ENCODE peak calls at places on chromosomes 6 and 20, in ten cellular contexts. R is B cell, M is HCT116, K is A549, B is retinal pigment epithelial cell, N is kidney, L is WTC11, Q is esophagus muscularis mucosa, U is colonic mucosa, X is endothelial cell. D is an unnamed sample.

GRCh38 chr6:103675807-103676406 is 1183.8 kb downstream of the HACE1 start:
- DNase-seq in K (no peak), N (no peak), M (no peak), X (no peak), L (no peak), B (no peak), R (no peak), Q (no peak), U (no peak), D (no peak)

GRCh38 chr6:39812853-39813533 is 20.8 kb downstream of the DAAM2 start:
- DNase-seq in M (no peak), K (no peak), N (no peak), R (no peak), U (no peak), B (no peak), L (no peak), X (no peak), Q (no peak), D (no peak)

GRCh38 chr6:118709859-118710350 is 58.5 kb upstream of the CEP85L start:
- DNase-seq in X (peak), Q (no peak), B (no peak), R (peak), M (no peak), K (peak), U (peak), N (no peak), L (no peak), D (peak)

GRCh38 chr6:44966449-44967091 is 361.6 kb upstream of the RUNX2 start:
- DNase-seq in B (peak), N (no peak), U (no peak), R (no peak), L (no peak), Q (no peak), M (peak), X (no peak), K (peak), D (no peak)

GRCh38 chr6:2028457-2029038 is 216.9 kb downstream of the GMDS start:
- DNase-seq in N (no peak), Q (no peak), B (no peak), L (no peak), K (peak), R (peak), X (no peak), U (no peak), M (no peak), D (peak)

GRCh38 chr6:95145457-95145856 is 431.9 kb upstream of the MANEA start:
- DNase-seq in M (no peak), X (no peak), B (no peak), U (no peak), Q (no peak), K (no peak), N (no peak), L (no peak), R (no peak), D (no peak)

GRCh38 chr6:166757226-166758135 is 130.4 kb upstream of the RPS6KA2 start:
- DNase-seq in X (no peak), Q (no peak), U (no peak), K (no peak), R (no peak), L (no peak), B (no peak), M (no peak), N (no peak), D (no peak)

GRCh38 chr6:53230775-53231467 is 82.3 kb upstream of the GCM1 start:
- DNase-seq in U (no peak), M (no peak), L (no peak), N (no peak), X (no peak), Q (no peak), K (no peak), B (no peak), R (no peak), D (no peak)

GRCh38 chr6:39339111-39339510 is 16.6 kb upstream of the KCNK16 start:
- DNase-seq in L (no peak), M (no peak), R (no peak), U (no peak), B (no peak), Q (no peak), K (no peak), X (no peak), N (peak), D (no peak)

GRCh38 chr6:152462716-152463115 is 174.4 kb downstream of the SYNE1 start:
- DNase-seq in Q (no peak), N (no peak), X (no peak), M (no peak), K (no peak), U (no peak), L (no peak), R (no peak), B (no peak), D (no peak)

GRCh38 chr6:163780993-163781392 is 366.5 kb downstream of the QKI start:
- DNase-seq in R (no peak), Q (no peak), X (no peak), K (no peak), U (no peak), B (no peak), L (peak), N (no peak), M (no peak), D (no peak)

GRCh38 chr20:59174975-59175374 is 11.4 kb downstream of the ZNF831 start:
- DNase-seq in M (no peak), Q (no peak), X (no peak), N (no peak), K (no peak), R (no peak), B (no peak), L (no peak), U (no peak), D (no peak)

GRCh38 chr6:138659998-138660397 is 113.6 kb upstream of the CCDC28A start:
- DNase-seq in X (no peak), L (no peak), M (no peak), R (no peak), U (no peak), B (no peak), K (no peak), N (no peak), Q (no peak), D (no peak)
- TF ChIP-seq CTCF in X (no peak), L (no peak), M (no peak), R (no peak), U (no peak), B (no peak), K (no peak), N (no peak), Q (no peak), D (no peak)

DNA sequence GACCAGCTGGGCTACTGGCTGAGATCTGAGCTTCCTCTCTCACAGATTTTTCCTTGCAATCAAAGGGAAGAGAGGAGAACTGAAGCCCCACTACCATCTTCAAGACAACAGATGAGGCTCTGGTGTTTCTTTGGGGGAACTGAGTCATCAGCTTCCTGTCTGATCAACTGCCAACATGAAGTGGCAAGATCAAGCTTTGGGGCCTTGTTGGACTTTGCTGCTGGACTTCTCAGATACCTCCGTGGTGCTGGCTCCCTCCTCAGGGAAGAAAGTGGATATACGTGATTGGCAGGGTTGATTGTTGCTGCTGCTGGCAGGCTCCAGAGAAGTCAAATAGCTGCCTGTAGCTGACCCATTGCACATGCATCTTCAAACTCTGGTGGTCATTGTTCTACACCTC is 3.6 kb upstream of the TOX2 start:
- DNase-seq in L (no peak), X (no peak), M (peak), U (no peak), B (no peak), R (no peak), K (peak), N (no peak), Q (peak), D (no peak)
- TF ChIP-seq CTCF in L (no peak), X (no peak), M (peak), U (no peak), B (no peak), R (no peak), K (no peak), N (no peak), Q (no peak), D (no peak)

DNA sequence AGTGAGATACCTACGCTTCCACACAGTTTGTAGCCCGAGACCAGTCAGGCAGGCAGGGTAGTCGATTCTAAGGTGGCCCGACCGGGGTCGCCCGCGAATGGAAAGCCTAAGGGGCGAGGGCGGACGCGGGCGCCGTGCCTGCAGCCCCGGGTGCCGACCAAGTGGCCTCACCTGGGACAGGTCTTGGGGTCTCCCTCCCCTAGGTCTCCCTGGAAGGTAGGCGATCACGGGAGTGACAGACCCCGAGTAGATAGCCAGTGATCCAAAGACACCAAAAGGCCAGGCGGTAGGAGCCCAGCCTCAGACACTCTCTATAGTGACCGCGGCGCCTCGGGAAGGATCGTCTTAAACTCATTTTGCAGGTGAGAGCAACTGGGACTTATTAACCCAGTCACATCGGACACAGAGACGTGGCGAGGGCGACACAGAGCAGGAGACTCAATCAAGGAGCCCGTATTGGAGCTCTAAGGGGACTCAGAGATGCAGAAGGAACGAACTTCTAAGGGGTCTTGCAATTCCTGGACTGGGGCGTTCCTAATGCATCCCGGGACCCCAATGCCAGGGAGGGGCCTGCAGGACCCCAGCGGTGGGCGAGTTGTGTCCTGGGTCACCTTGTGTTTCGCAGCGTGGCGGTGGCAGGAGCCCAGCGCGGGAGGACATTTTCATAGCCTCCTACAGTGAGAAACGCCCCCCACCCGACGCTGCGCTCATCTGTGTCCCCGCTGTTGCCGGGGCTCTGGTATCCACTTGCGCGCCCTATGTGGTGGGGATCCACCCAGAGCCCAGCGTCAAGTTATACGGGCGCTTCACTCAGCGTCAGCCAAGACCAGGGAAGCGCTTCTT is 2.1 kb upstream of the VSX1 start:
- DNase-seq in Q (no peak), N (no peak), M (no peak), K (no peak), B (no peak), U (no peak), L (no peak), X (no peak), R (no peak), D (no peak)
- TF ChIP-seq CTCF in Q (no peak), N (no peak), M (no peak), K (no peak), B (peak), U (no peak), L (no peak), X (no peak), R (no peak), D (no peak)

GRCh38 chr6:9485992-9486391 is 928.9 kb downstream of the TFAP2A start:
- DNase-seq in L (no peak), R (no peak), N (no peak), B (no peak), M (no peak), U (no peak), K (no peak), X (no peak), Q (no peak), D (no peak)

GRCh38 chr6:9484686-9485085 is 930.2 kb downstream of the TFAP2A start:
- DNase-seq in Q (no peak), B (no peak), L (no peak), N (no peak), X (no peak), M (no peak), U (no peak), K (no peak), R (no peak), D (no peak)

GRCh38 chr6:9482030-9482731 is 932.7 kb downstream of the TFAP2A start:
- DNase-seq in Q (no peak), X (no peak), U (no peak), N (no peak), K (peak), B (peak), R (no peak), L (no peak), M (peak), D (no peak)

GRCh38 chr6:9484091-9484490 is 930.8 kb downstream of the TFAP2A start:
- DNase-seq in R (no peak), K (no peak), N (no peak), U (no peak), L (no peak), M (no peak), Q (no peak), X (no peak), B (no peak), D (no peak)

DNA sequence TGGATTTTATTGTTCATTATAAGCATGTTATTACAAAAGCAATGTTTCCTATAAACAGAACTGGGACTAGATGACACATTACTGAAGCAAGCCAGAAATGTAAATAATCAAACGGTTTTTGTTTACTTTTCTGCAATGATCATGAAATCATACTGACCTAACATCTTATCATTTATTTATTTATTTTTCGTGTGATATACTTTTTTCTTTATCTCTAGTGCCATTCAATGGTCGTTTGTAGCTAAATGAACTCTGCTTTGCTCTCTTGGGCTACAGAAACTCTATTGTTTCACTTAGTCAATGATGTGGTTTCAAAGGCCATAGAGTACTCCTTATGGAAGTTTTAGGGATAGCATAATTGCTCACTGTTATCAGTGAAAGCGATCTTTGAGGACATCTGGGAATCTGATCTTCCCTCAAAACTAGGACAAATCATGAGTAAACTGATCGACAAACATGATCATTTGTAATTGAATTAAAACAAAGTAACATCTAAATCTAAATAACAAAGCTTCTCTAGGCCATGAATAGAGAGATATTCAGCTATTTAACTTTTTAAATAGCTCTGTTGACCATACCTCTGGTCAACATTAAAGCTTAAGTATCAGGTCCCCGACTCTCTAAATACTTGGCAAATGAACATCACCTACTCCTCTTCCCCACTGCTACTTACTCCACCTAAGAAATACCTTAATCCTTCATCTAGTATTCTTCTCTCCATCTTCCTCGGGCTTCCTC is 933.4 kb downstream of the TFAP2A start:
- DNase-seq in L (no peak), K (peak), N (no peak), B (no peak), M (peak), U (no peak), R (no peak), X (no peak), Q (no peak), D (no peak)
- TF ChIP-seq CTCF in L (no peak), K (no peak), N (no peak), B (no peak), M (no peak), U (no peak), R (no peak), X (no peak), Q (no peak), D (no peak)

GRCh38 chr20:22070546-22070945 is 365.1 kb downstream of the PAX1 start:
- DNase-seq in Q (no peak), N (no peak), M (no peak), K (no peak), L (no peak), X (no peak), R (no peak), B (no peak), U (no peak), D (no peak)
- TF ChIP-seq CTCF in Q (no peak), N (no peak), M (no peak), K (no peak), L (no peak), X (no peak), R (no peak), B (no peak), U (no peak), D (no peak)

DNA sequence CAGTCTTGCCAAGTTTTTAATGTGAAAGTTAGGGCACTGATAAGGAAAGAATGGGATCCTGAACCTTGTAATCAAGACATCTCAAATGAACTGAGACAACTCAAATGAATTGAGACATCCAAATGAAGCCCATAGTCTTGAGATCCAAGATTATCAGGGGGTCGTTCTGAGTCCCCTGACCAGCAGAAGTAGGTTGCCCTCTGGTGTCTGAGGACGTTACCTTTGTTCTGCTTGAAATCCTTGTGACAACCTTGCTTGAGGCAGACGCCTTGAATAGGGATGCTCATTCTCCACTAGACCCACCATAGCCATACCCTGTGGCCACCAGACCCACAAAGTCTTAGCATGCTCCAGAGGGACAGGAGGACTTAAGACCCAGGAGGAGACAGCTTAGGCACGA is 37.7 kb downstream of the ZBTB9 start:
- DNase-seq in U (no peak), X (no peak), K (no peak), L (peak), R (no peak), M (no peak), Q (no peak), N (no peak), B (no peak), D (no peak)
- TF ChIP-seq CTCF in U (no peak), X (no peak), K (no peak), L (no peak), R (no peak), M (peak), Q (peak), N (no peak), B (no peak), D (no peak)

D was measured in GM10248.